ENCODE peak calls at places on chromosomes 2 and 18, in five cellular contexts. P, G, W, R and S are unnamed samples.

GRCh38 chr2:168255866-168256265 is 8.5 kb upstream of the STK39 start:
- DNase-seq in P (no peak), G (no peak), R (no peak), W (no peak), S (no peak)

GRCh38 chr18:48819276-48819675 is 131.5 kb downstream of the SMAD7 start:
- DNase-seq in P (no peak), R (no peak), W (no peak), G (no peak), S (no peak)

GRCh38 chr2:44768438-44769236 is 172.9 kb upstream of the SIX3 start:
- DNase-seq in G (no peak), P (no peak), W (no peak), R (no peak), S (no peak)

GRCh38 chr2:28128281-28128950 is 237.9 kb downstream of the BABAM2 start:
- DNase-seq in G (no peak), W (no peak), P (no peak), R (no peak), S (peak)

GRCh38 chr2:85457043-85457442 is 38.5 kb downstream of the SH2D6 start:
- DNase-seq in R (no peak), G (no peak), W (no peak), P (no peak), S (no peak)

GRCh38 chr18:48542513-48543181 is 3.8 kb downstream of the CTIF start:
- DNase-seq in G (no peak), W (no peak), R (peak), P (no peak), S (no peak)

GRCh38 chr2:14975401-14975800 is 342.9 kb downstream of the LRATD1 start:
- DNase-seq in G (no peak), R (peak), P (no peak), W (no peak), S (no peak)

GRCh38 chr2:196136151-196136550 is 35.2 kb downstream of the STK17B start:
- DNase-seq in G (peak), R (no peak), P (no peak), W (no peak), S (no peak)

GRCh38 chr2:190235101-190235500 is 84.5 kb downstream of the HIBCH start:
- DNase-seq in W (no peak), P (no peak), R (peak), G (no peak), S (no peak)

GRCh38 chr2:28080911-28081310 is 190.4 kb downstream of the BABAM2 start:
- DNase-seq in W (no peak), P (no peak), R (peak), G (peak), S (no peak)

GRCh38 chr2:19786408-19787058 is 115.2 kb downstream of the TTC32 start:
- DNase-seq in R (peak), W (no peak), P (no peak), G (peak), S (peak)

GRCh38 chr2:234488913-234489451 is 7.9 kb downstream of the ARL4C start:
- DNase-seq in R (no peak), P (no peak), G (no peak), W (peak), S (no peak)

GRCh38 chr2:85525029-85525428 is 13.9 kb upstream of the MAT2A start:
- DNase-seq in R (no peak), G (no peak), W (no peak), P (no peak), S (no peak)

GRCh38 chr2:174682578-174683391 is 81.5 kb downstream of the CHRNA1 start:
- DNase-seq in R (peak), G (no peak), W (peak), P (peak), S (peak)

GRCh38 chr2:10204326-10205200 is 82.0 kb downstream of the RRM2 start:
- DNase-seq in R (no peak), P (no peak), G (no peak), W (no peak), S (no peak)

GRCh38 chr2:130795431-130795830 is 40.1 kb downstream of the AMER3 start:
- DNase-seq in W (no peak), G (no peak), R (no peak), P (no peak), S (no peak)

GRCh38 chr2:191049728-191050639 is 36.0 kb upstream of the STAT1 start:
- DNase-seq in W (no peak), G (peak), R (peak), P (no peak), S (peak)

GRCh38 chr18:79485788-79486355 is 90.1 kb downstream of the NFATC1 start:
- DNase-seq in P (peak), W (no peak), G (peak), R (peak), S (peak)

GRCh38 chr2:127453392-127454171 is 35.4 kb downstream of the PROC start:
- DNase-seq in P (no peak), W (no peak), R (no peak), G (no peak), S (peak)

GRCh38 chr2:207073791-207074678 is 91.7 kb downstream of the KLF7 start:
- DNase-seq in W (no peak), P (no peak), R (no peak), G (no peak), S (no peak)

GRCh38 chr2:160114020-160114419 is 51.6 kb upstream of the PLA2R1 start:
- DNase-seq in R (no peak), P (no peak), G (no peak), W (no peak), S (no peak)

GRCh38 chr2:15689654-15690053 is 98.0 kb downstream of the DDX1 start:
- DNase-seq in P (no peak), R (no peak), G (no peak), W (no peak), S (no peak)

GRCh38 chr2:32652555-32653209 is 24.8 kb downstream of the TTC27 start:
- DNase-seq in R (peak), G (no peak), W (no peak), P (peak), S (peak)

GRCh38 chr18:35153609-35154273 is 87.1 kb upstream of the ZNF397 start:
- DNase-seq in R (no peak), W (no peak), G (no peak), P (no peak), S (no peak)

GRCh38 chr2:234533631-234534030 is 36.8 kb upstream of the ARL4C start:
- DNase-seq in R (no peak), P (no peak), W (no peak), G (no peak), S (no peak)

GRCh38 chr2:20164061-20164733 is 60.7 kb downstream of the SDC1 start:
- DNase-seq in P (no peak), R (no peak), W (no peak), G (no peak), S (peak)

GRCh38 chr2:40680547-40680946 is 228.7 kb upstream of the SLC8A1 start:
- DNase-seq in R (peak), W (no peak), G (no peak), P (no peak), S (peak)

GRCh38 chr18:55228191-55228590 is 268.9 kb upstream of the CCDC68 start:
- DNase-seq in W (no peak), P (no peak), R (peak), G (no peak), S (peak)

GRCh38 chr2:96527052-96527964 is 9.2 kb upstream of the ARID5A start:
- DNase-seq in W (peak), R (peak), G (no peak), P (no peak), S (peak)

GRCh38 chr2:30462131-30462857 is 15.2 kb downstream of the LCLAT1 start:
- DNase-seq in R (no peak), W (no peak), G (no peak), P (no peak), S (no peak)

GRCh38 chr2:144516981-144517824 is 2.7 kb downstream of the ZEB2 start:
- DNase-seq in W (peak), R (peak), G (peak), P (peak), S (peak)

GRCh38 chr2:74619651-74620297 is 28.4 kb downstream of the M1AP start:
- DNase-seq in G (no peak), R (no peak), P (no peak), W (no peak), S (no peak)

GRCh38 chr2:78546843-78547242 is 478.7 kb upstream of the REG3G start:
- DNase-seq in R (no peak), W (no peak), G (no peak), P (no peak), S (no peak)